ENCODE peak calls at places on chromosomes 16 and 17, in six cellular contexts. V is hepatocyte, T is GM12864, O is lung, K is fibroblast of lung, C is fibroblast of mammary gland. D is an unnamed sample.

GRCh38 chr17:13704333-13704732 is 102.6 kb upstream of the HS3ST3A1 start:
- DNase-seq in V (no peak), T (no peak), O (no peak), K (peak), C (peak), D (peak)

GRCh38 chr17:40699880-40700279 is 3.7 kb downstream of the KRT24 start:
- DNase-seq in V (peak), T (no peak), O (no peak), K (no peak), C (no peak), D (no peak)

GRCh38 chr16:14364386-14365199 is 265.5 kb downstream of the PARN start:
- DNase-seq in V (peak), T (no peak), O (peak), K (peak), C (peak), D (peak)

GRCh38 chr17:57551321-57552079 is 193.6 kb downstream of the CCDC182 start:
- DNase-seq in V (no peak), T (peak), O (no peak), K (no peak), C (no peak), D (no peak)

GRCh38 chr16:66315210-66315825 is 51.2 kb upstream of the CDH5 start:
- DNase-seq in V (peak), T (peak), O (peak), K (peak), C (peak), D (peak)

GRCh38 chr16:68626557-68626956 is 18.6 kb upstream of the CDH3 start:
- DNase-seq in V (no peak), T (no peak), O (no peak), K (no peak), C (peak), D (no peak)

GRCh38 chr17:16297367-16298139 is 55.7 kb downstream of the CENPV start:
- DNase-seq in V (peak), T (no peak), O (no peak), K (no peak), C (no peak), D (no peak)

GRCh38 chr17:2051388-2052237 is 3.3 kb upstream of the HIC1 start:
- DNase-seq in V (no peak), T (no peak), O (no peak), K (no peak), C (no peak), D (no peak)

GRCh38 chr16:533391-534088 is 6.0 kb downstream of the CAPN15 start:
- DNase-seq in V (peak), T (no peak), O (no peak), K (no peak), C (peak), D (no peak)

GRCh38 chr17:75757086-75757681 is 7.8 kb downstream of the GALK1 start:
- DNase-seq in V (no peak), T (no peak), O (no peak), K (no peak), C (no peak), D (no peak)

GRCh38 chr17:76969598-76970172 is 101.5 kb downstream of the MGAT5B start:
- DNase-seq in V (peak), T (no peak), O (no peak), K (peak), C (no peak), D (no peak)

GRCh38 chr16:46947900-46948547 is 25.4 kb downstream of the DNAJA2 start:
- DNase-seq in V (peak), T (no peak), O (no peak), K (peak), C (peak), D (no peak)

GRCh38 chr17:21452377-21453143 is 76.4 kb downstream of the KCNJ12 start:
- DNase-seq in V (peak), T (no peak), O (peak), K (peak), C (peak), D (no peak)

GRCh38 chr17:29042679-29043538 is at the start of gene PIPOX:
- DNase-seq in V (peak), T (no peak), O (peak), K (peak), C (peak), D (no peak)

GRCh38 chr17:40123811-40124114 is 2.0 kb downstream of the MSL1 start:
- DNase-seq in V (no peak), T (no peak), O (no peak), K (no peak), C (no peak), D (no peak)

DNA sequence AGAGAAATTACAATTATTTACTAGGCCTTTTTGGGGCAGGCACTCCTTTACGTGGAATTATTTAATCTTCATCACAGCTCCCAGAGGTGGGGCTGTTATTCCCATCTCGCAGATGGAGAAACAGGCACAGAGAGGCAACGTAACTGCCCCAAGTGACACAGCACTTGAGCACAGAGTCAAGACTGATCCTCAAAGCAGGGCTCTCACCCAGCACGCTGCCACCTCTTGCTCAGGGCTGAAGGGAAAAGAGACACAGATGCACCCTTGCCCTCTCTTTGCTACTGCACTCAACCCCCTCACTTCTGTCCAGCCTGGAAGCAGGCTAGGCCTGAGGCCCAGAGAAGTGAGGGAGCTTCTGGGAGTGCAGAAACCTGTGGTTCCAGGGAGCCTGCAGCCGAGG is 4.4 kb downstream of the ADAM11 start:
- DNase-seq in V (no peak), T (no peak), O (no peak), K (no peak), C (no peak), D (no peak)
- TF ChIP-seq CTCF in V (no peak), T (no peak), O (no peak), K (no peak), C (no peak), D (no peak)

GRCh38 chr17:14779236-14779635 is 478.4 kb downstream of the HS3ST3B1 start:
- DNase-seq in V (no peak), T (no peak), O (no peak), K (no peak), C (no peak), D (no peak)
- H3K4me3 ChIP-seq in V (no peak), T (no peak), O (no peak), K (no peak), C (no peak), D (no peak)

GRCh38 chr17:17888821-17889220 is 52.0 kb upstream of the SREBF1 start:
- DNase-seq in V (no peak), T (no peak), O (no peak), K (no peak), C (no peak), D (no peak)
- TF ChIP-seq CTCF in V (no peak), T (peak), O (no peak), K (no peak), C (no peak), D (peak)

DNA sequence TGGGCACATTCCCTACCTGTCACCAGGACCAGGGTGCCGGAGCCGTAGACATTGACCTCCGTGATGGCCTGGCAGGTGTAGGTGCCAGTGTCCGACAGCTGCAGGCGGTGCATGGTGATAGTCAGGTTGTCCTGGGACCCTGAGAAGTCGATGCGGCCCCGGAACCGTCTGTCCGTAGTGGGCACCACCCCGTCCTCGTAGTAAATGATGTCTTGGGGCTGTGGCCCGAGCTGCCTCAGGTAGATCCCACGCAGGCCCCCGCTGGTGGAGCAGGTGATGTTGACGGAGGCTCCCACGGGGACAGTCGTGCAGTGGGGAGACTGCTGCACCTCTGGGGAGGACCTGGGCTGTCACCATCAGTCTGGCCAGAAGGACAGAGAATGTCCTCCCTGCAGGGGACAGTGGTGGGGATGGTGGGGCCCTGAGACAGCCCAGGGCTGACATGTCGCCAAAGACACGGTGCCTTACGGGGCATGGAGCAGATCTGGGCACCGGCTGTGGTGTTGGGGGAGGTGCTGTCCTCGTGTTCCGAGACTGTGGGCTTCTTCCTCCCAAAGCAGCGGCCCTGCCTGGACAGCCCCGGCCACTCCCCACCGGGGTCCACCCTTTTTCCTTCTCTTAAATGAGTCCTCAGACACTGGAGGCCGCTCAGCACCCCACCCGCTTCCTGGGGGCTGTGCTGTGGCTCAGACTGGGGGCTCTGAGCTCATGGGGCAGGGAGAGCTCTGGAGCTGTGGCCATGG is 586 bp downstream of the CD7 start:
- DNase-seq in V (no peak), T (no peak), O (no peak), K (no peak), C (no peak), D (no peak)
- H3K4me3 ChIP-seq in V (no peak), T (no peak), O (no peak), K (no peak), C (no peak), D (no peak)

GRCh38 chr16:87661561-87661960 is 59.3 kb downstream of the JPH3 start:
- DNase-seq in V (peak), T (no peak), O (no peak), K (peak), C (peak), D (no peak)
- TF ChIP-seq CTCF in V (no peak), T (peak), O (no peak), K (no peak), C (no peak), D (no peak)

GRCh38 chr17:7612294-7612640 is 2.4 kb downstream of the FXR2 start:
- DNase-seq in V (no peak), T (no peak), O (no peak), K (peak), C (no peak), D (no peak)
- H3K4me3 ChIP-seq in V (no peak), T (no peak), O (no peak), K (peak), C (no peak), D (peak)

DNA sequence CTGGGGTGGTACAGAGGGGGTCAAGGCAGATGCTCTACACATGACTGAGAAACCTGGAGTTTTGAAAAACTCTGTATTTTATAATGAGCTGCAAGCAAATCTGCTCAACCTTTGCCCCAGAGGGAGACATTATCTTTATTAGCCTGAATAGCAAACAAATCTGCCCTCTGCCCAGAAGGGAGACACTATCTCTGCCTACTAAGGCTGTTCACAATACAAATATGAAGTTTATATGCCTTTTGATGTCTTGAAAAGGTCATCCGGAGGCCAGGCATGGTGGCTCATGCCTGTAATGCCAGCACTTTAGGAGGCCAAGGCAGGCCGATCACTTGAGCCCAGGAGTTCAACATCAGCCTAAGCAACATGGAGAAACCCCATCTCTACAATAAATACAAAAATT is 11.0 kb upstream of the XYLT1 start:
- DNase-seq in V (peak), T (no peak), O (no peak), K (no peak), C (no peak), D (no peak)
- TF ChIP-seq CTCF in V (no peak), T (no peak), O (no peak), K (no peak), C (no peak), D (no peak)

GRCh38 chr17:78485416-78486168 is 91.6 kb downstream of the DNAH17 start:
- DNase-seq in V (no peak), T (no peak), O (no peak), K (no peak), C (no peak), D (no peak)
- H3K4me3 ChIP-seq in V (no peak), T (no peak), O (no peak), K (no peak), C (no peak), D (no peak)

GRCh38 chr17:17742688-17743390 is 61.6 kb downstream of the RAI1 start:
- DNase-seq in V (no peak), T (no peak), O (no peak), K (no peak), C (no peak), D (no peak)

GRCh38 chr17:17740627-17741237 is 59.5 kb downstream of the RAI1 start:
- DNase-seq in V (peak), T (no peak), O (no peak), K (peak), C (no peak), D (no peak)

GRCh38 chr17:17739388-17740066 is 58.3 kb downstream of the RAI1 start:
- DNase-seq in V (peak), T (no peak), O (no peak), K (peak), C (peak), D (no peak)

GRCh38 chr17:17742133-17742621 is 60.9 kb downstream of the RAI1 start:
- DNase-seq in V (no peak), T (no peak), O (no peak), K (peak), C (no peak), D (no peak)

DNA sequence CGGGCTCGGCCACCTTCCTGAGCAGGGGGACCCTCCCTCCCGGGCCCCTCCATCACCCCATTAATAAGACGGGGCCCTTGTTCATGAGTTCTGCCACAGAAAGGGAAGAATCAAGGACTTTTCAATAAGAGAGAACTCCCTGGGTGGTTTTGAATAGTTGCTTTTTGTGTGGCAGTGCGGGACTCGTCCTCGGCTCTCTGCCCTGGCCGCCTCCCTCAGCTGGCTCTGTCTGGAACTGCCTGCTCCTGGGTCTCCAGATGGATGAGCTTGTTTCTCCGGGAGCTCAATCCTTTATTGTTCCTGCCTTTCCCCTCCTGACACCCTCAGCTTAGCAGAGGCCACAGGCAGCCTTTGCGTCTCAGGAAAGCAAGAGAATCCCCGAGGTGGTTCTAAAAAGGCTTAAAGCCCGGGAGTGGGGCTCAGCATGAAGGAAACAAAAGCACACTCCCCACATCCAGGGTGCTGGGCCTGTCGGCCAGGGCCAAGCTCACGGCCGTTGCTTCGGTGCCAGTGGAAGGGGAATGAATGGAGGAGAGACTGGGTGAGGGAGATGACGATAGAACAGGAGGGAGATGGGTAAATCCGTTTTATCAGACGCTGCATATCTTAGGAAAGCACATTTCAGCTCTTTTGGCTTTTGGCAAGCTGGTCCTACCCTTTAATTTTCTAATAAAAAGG is 60.2 kb downstream of the RAI1 start:
- DNase-seq in V (peak), T (no peak), O (no peak), K (peak), C (no peak), D (no peak)
- TF ChIP-seq CTCF in V (no peak), T (no peak), O (no peak), K (peak), C (peak), D (peak)